ENCODE peak calls at places on chromosome 22, in six cellular contexts. U is WTC11, O is K562, H is A549, G is HepG2, Z is H1. J is an unnamed sample.
A peak's percentile ranks its signal among the peaks of the same experiment; 100 is the strongest.

GRCh38 chr22:38490475-38490874 is 15.6 kb downstream of the DDX17 start:
- DNase-seq in U (no peak), O (no peak), H (no peak), G (no peak), Z (no peak), J (no peak)

GRCh38 chr22:50015451-50016307 is 3.1 kb upstream of the IL17REL start:
- DNase-seq in U (no peak), O (no peak), H (no peak), G (no peak), Z (no peak), J (no peak)

GRCh38 chr22:46079861-46080821 is 70.2 kb upstream of the PPARA start:
- DNase-seq in U (peak; percentile 9), O (no peak), H (no peak), G (no peak), Z (no peak), J (no peak)

GRCh38 chr22:39128508-39128907 is 24.0 kb downstream of the CBX7 start:
- DNase-seq in U (no peak), O (no peak), H (no peak), G (no peak), Z (no peak), J (no peak)

GRCh38 chr22:37206841-37207821 is 5.1 kb downstream of the SSTR3 start:
- DNase-seq in U (no peak), O (no peak), H (no peak), G (no peak), Z (no peak), J (no peak)

GRCh38 chr22:35899736-35900135 is 128.9 kb downstream of the RBFOX2 start:
- DNase-seq in U (no peak), O (no peak), H (no peak), G (no peak), Z (no peak), J (no peak)

GRCh38 chr22:43289976-43290663 is 53.1 kb downstream of the SCUBE1 start:
- DNase-seq in U (no peak), O (no peak), H (no peak), G (no peak), Z (no peak), J (no peak)

GRCh38 chr22:44807915-44808690 is 55.7 kb downstream of the ARHGAP8 start:
- DNase-seq in U (peak; percentile 73), O (peak; percentile 41), H (no peak), G (peak; percentile 15), Z (no peak), J (no peak)

GRCh38 chr22:40334899-40335298 is 11.4 kb upstream of the ADSL start:
- DNase-seq in U (no peak), O (no peak), H (no peak), G (no peak), Z (no peak), J (no peak)

DNA sequence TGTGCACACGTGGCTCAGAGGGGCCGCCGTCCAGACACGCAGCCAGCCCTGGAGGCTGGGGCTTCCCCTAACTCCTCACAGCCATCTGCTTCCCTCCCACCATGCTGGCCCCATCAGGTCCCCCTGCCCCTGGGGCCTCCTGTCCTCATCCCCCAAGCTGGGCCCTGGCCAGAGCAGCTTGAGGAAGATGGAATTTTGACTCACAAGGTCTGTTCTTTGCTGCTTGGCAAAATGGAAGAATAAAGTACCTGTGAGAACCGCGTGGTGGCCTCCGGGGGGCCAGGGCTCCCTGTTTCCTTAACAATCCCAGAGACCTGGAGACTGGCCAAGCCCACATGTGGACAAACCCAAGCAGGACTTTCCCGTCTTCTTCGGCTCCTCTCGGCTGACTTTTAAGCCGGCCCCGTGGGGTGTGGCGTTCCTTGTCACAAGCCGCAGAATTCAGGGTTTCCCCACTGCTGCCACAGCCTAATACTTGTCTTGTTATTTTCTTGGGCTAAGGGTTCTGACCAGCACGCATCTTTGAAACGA is 872.8 kb downstream of the BRD1 start:
- DNase-seq in U (no peak), O (no peak), H (no peak), G (no peak), Z (no peak), J (no peak)
- TF ChIP-seq JUN in U (no peak), O (no peak), H (no peak), G (no peak), Z (no peak), J (no peak)

GRCh38 chr22:28015676-28016601 is 96.9 kb upstream of the PITPNB start:
- DNase-seq in U (no peak), O (no peak), H (no peak), G (no peak), Z (no peak), J (no peak)

GRCh38 chr22:28014141-28015055 is 95.3 kb upstream of the PITPNB start:
- DNase-seq in U (peak; percentile 1), O (no peak), H (no peak), G (no peak), Z (no peak), J (no peak)

GRCh38 chr22:28015056-28015445 is 96.0 kb upstream of the PITPNB start:
- DNase-seq in U (no peak), O (no peak), H (no peak), G (no peak), Z (no peak), J (peak; percentile 84)

GRCh38 chr22:28012811-28013460 is 93.9 kb upstream of the PITPNB start:
- DNase-seq in U (no peak), O (no peak), H (no peak), G (no peak), Z (no peak), J (no peak)

DNA sequence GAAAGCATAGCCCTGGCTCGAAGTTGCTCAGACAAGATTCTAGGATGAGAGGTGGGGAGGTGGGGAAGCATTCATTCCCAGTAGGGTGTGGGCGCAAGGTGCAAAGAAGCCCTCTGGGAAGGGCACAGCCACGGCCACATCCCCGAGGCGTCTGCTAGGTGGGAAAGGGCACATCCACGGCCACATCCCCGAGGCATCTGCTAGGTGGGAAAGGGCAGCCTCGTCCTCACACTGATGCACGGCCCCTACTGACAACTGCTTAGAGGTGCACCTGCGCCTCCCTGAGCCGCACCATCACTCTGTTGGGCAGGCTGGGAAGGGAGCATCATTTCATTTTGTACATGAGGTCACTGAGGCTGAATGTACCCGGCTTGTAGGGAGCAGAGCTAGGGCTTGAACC is 94.6 kb upstream of the PITPNB start:
- DNase-seq in U (no peak), O (no peak), H (no peak), G (no peak), Z (no peak), J (no peak)
- TF ChIP-seq JUN in U (no peak), O (no peak), H (no peak), G (no peak), Z (no peak), J (no peak)

GRCh38 chr22:25395915-25396314 is 168.6 kb upstream of the GRK3 start:
- DNase-seq in U (no peak), O (no peak), H (no peak), G (peak; percentile 91), Z (no peak), J (no peak)
- TF ChIP-seq JUN in U (no peak), O (no peak), H (no peak), G (no peak), Z (no peak), J (no peak)

GRCh38 chr22:33859311-33859710 is 61.0 kb downstream of the LARGE1 start:
- DNase-seq in U (no peak), O (no peak), H (no peak), G (no peak), Z (no peak), J (no peak)
- TF ChIP-seq JUN in U (no peak), O (no peak), H (no peak), G (no peak), Z (no peak), J (no peak)

GRCh38 chr22:30305906-30306628 is 16.8 kb upstream of the CASTOR1 start:
- DNase-seq in U (no peak), O (peak; percentile 47), H (no peak), G (no peak), Z (no peak), J (no peak)
- TF ChIP-seq JUN in U (no peak), O (no peak), H (no peak), G (no peak), Z (no peak), J (no peak)

GRCh38 chr22:23678133-23678532 is 12.7 kb upstream of the RGL4 start:
- DNase-seq in U (no peak), O (no peak), H (no peak), G (no peak), Z (no peak), J (no peak)
- TF ChIP-seq JUN in U (no peak), O (no peak), H (no peak), G (no peak), Z (no peak), J (no peak)

GRCh38 chr22:23069502-23070357 is 589 bp upstream of the GNAZ start:
- DNase-seq in U (peak; percentile 93), O (peak; percentile 99), H (peak; percentile 46), G (peak; percentile 77), Z (peak; percentile 41), J (peak; percentile 88)

GRCh38 chr22:23072911-23073491 is 2.7 kb downstream of the GNAZ start:
- DNase-seq in U (no peak), O (no peak), H (no peak), G (no peak), Z (no peak), J (no peak)

GRCh38 chr22:23070418-23071162 is at the start of gene GNAZ:
- DNase-seq in U (peak; percentile 51), O (no peak), H (no peak), G (no peak), Z (no peak), J (no peak)

GRCh38 chr22:23072035-23072910 is 2.0 kb downstream of the GNAZ start:
- DNase-seq in U (no peak), O (no peak), H (no peak), G (no peak), Z (no peak), J (no peak)

DNA sequence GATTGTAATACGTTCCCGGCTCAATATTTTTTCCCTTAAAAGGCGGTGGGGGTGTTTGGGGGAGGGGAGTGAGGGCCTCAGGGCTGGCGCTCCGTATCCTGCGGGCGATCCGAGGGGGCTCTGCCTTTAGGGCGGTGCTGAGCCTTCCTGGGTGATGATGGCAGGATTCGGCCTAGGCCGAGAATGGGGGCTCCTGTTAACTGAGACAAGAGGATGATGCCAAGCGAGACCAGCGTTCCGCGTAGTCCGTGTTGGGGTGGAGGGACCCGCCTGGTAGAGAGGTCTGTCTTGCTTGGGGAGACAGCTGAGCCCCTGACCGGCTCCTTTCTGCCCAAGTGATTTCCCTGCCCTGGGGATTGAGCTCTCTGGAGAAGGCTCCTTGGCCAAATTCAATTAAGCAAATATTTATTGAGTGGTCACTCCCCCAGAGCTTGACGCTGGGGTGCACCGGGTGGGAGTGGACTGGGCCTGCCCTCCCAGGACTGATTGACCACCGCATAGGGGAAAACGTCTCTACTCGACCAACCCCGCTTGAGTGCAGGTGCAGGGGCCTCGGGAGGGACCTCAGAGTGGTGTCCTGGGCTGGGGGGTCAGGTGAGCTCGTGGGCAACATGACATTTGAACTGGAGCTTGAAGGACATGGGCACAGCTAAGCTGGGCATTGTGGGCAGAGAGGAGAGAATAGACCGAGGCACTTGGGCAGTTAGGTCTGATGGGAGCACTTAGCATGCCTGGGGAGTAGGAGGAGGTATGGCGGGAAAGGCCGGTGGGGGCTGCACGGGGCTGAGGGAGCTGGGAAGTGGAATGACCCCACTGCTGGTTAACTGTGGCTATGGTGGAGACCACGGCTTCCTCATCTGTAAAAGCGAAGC is 1.1 kb downstream of the GNAZ start:
- DNase-seq in U (peak; percentile 22), O (no peak), H (no peak), G (no peak), Z (no peak), J (no peak)
- TF ChIP-seq JUN in U (no peak), O (no peak), H (no peak), G (no peak), Z (no peak), J (no peak)